ENCODE peak calls at places on chromosomes 12 and 14, in five cellular contexts. D is WTC11, W is endodermal cell, S is GM12878, M is cardiac fibroblast. R is an unnamed sample.

GRCh38 chr12:128864516-128865186 is 11.4 kb downstream of the GLT1D1 start:
- DNase-seq in S (no peak), D (no peak), W (no peak), M (no peak), R (no peak)

GRCh38 chr12:115599251-115599811 is 678.2 kb downstream of the MED13L start:
- DNase-seq in M (no peak), S (no peak), W (peak), D (no peak), R (no peak)

GRCh38 chr14:74911704-74912103 is 11.4 kb downstream of the RPS6KL1 start:
- DNase-seq in S (no peak), M (no peak), W (no peak), D (no peak), R (no peak)

GRCh38 chr12:6084969-6085450 is 39.5 kb downstream of the VWF start:
- DNase-seq in D (no peak), W (no peak), S (no peak), M (no peak), R (no peak)

GRCh38 chr12:56321027-56321426 is 5.2 kb upstream of the CNPY2 start:
- DNase-seq in D (no peak), S (no peak), W (no peak), M (peak), R (no peak)

GRCh38 chr12:51631021-51631420 is 40.0 kb downstream of the SCN8A start:
- DNase-seq in S (no peak), D (no peak), M (no peak), W (no peak), R (no peak)

GRCh38 chr12:124394462-124395128 is 99.7 kb downstream of the RFLNA start:
- DNase-seq in W (no peak), D (no peak), M (no peak), S (no peak), R (no peak)

GRCh38 chr12:71958457-71958856 is 19.8 kb downstream of the TPH2 start:
- DNase-seq in W (no peak), S (no peak), D (no peak), M (no peak), R (no peak)

GRCh38 chr12:117119592-117120198 is 20.5 kb upstream of the TESC start:
- DNase-seq in D (peak), S (no peak), M (peak), W (peak), R (no peak)

GRCh38 chr12:122981036-122981471 is 573 bp downstream of the ARL6IP4 start:
- DNase-seq in M (peak), W (peak), S (no peak), D (no peak), R (no peak)

GRCh38 chr12:123150273-123150803 is 552 bp downstream of the PITPNM2 start:
- DNase-seq in W (peak), S (no peak), M (no peak), D (peak), R (no peak)

GRCh38 chr12:104684884-104685283 is 228.1 kb downstream of the CHST11 start:
- DNase-seq in W (no peak), S (no peak), D (no peak), M (no peak), R (no peak)

GRCh38 chr12:31929140-31929526 is 30.1 kb upstream of the RESF1 start:
- DNase-seq in M (no peak), S (no peak), W (no peak), D (no peak), R (no peak)

GRCh38 chr12:82481954-82482353 is 123.6 kb downstream of the METTL25 start:
- DNase-seq in D (no peak), M (no peak), W (no peak), S (no peak), R (no peak)

GRCh38 chr14:74126315-74126714 is 41.6 kb downstream of the LIN52 start:
- DNase-seq in D (no peak), W (no peak), M (no peak), S (no peak), R (no peak)

GRCh38 chr12:16473610-16474326 is 126.3 kb downstream of the MGST1 start:
- DNase-seq in W (no peak), S (no peak), D (no peak), M (peak), R (no peak)

GRCh38 chr14:26761532-26761931 is 163.7 kb upstream of the NOVA1 start:
- DNase-seq in D (no peak), W (no peak), M (no peak), S (no peak), R (no peak)

GRCh38 chr12:108815369-108815768 is 42.0 kb downstream of the SSH1 start:
- DNase-seq in W (no peak), S (no peak), D (no peak), M (no peak), R (no peak)

GRCh38 chr12:101634724-101635123 is 40.0 kb downstream of the MYBPC1 start:
- DNase-seq in S (peak), W (no peak), D (no peak), M (no peak), R (no peak)

GRCh38 chr12:19129486-19130223 is at the start of gene PLEKHA5:
- DNase-seq in S (no peak), M (peak), D (peak), W (peak), R (peak)

GRCh38 chr14:67514203-67514607 is 18.9 kb upstream of the PLEKHH1 start:
- DNase-seq in S (no peak), M (no peak), D (no peak), W (no peak), R (no peak)

GRCh38 chr14:64746298-64747250 is 42.4 kb downstream of the PLEKHG3 start:
- DNase-seq in D (no peak), S (no peak), W (no peak), M (no peak), R (peak)

GRCh38 chr14:64747327-64747726 is 43.1 kb downstream of the PLEKHG3 start:
- DNase-seq in S (no peak), W (no peak), D (no peak), M (no peak), R (no peak)

GRCh38 chr14:64748521-64748920 is 44.3 kb downstream of the PLEKHG3 start:
- DNase-seq in M (no peak), S (no peak), D (no peak), W (no peak), R (no peak)

GRCh38 chr14:64743061-64743460 is 38.8 kb downstream of the PLEKHG3 start:
- DNase-seq in D (no peak), S (no peak), W (no peak), M (no peak), R (no peak)

DNA sequence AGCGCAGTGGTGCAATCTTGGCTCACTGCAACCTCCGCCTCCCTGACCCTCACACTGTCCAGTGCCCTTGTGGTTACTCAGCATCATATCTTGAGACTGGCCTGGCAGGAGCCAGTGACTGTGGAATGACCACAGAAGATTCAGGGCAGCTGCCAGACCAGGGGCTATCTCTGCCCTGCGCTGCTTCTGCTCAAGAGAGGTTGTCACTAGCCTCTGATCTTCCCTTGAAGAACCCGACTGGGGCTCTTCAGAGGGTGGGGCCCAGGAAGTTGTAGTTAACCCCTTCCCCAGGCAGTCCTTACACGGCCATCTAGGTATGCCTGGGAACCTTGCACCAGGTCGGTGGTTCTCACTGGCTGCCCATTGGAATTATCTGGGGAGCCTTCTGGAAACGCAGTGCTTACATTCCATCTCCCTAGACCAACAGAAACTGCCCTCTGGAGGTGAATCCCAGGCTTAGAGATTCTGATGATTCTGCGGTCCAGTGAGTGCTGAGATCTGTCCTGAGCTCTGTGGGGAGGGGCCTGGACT is 41.4 kb downstream of the PLEKHG3 start:
- DNase-seq in M (peak), W (peak), S (no peak), D (no peak), R (peak)
- TF ChIP-seq CTCF in M (no peak), W (peak), S (no peak), D (no peak), R (peak)

GRCh38 chr12:68867606-68868005 is 59.6 kb downstream of the MDM2 start:
- DNase-seq in S (no peak), W (peak), D (peak), M (no peak), R (no peak)
- TF ChIP-seq CTCF in S (no peak), W (no peak), D (no peak), M (no peak), R (no peak)

GRCh38 chr14:84493779-84494178 is 1036.2 kb upstream of the FLRT2 start:
- DNase-seq in S (no peak), W (peak), M (peak), D (peak), R (peak)
- TF ChIP-seq CTCF in S (no peak), W (peak), M (no peak), D (no peak), R (peak)

DNA sequence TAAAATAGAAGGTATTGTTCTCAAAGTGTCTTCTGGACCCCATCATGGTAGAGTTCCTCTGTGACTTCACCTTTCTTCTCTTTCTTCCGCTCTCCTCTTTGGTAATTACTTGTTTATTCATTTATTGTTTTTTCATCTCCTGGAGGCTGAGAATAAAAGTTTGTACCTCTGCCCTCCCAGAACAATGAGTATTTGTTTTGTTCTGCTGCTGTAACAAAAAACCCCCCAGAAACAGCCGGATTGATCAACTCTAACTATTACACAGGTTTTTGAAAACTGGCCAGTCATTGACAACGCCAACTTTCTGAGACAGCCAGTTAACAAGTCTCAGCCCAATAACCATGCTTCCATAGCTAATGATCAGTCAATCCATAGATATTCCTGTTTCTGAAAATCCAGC is 8.2 kb upstream of the DICER1 start:
- DNase-seq in W (no peak), D (no peak), S (no peak), M (no peak), R (no peak)
- TF ChIP-seq CTCF in W (no peak), D (no peak), S (no peak), M (no peak), R (no peak)

DNA sequence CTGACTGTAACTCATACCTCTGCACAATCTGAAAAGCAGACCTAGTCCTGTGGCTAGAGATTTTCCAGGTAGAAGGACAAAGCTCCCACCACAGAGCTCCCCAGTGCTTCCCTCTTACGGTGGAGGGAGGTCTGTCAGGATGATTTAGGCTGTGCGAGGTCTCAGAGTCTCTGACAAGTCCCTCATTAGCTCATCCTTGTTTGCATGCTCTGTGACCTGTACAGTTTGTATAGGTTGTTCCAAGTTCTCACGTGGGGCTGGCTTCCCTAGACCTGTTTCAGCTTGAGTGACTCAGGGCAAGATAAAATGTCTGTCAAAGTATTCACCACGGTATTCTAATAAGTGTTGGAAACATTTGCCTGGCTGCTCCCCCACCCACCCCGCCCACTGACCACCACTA is 34.8 kb downstream of the ASCL1 start:
- DNase-seq in M (no peak), D (no peak), S (peak), W (no peak), R (no peak)
- TF ChIP-seq CTCF in M (no peak), D (no peak), S (peak), W (peak), R (no peak)

DNA sequence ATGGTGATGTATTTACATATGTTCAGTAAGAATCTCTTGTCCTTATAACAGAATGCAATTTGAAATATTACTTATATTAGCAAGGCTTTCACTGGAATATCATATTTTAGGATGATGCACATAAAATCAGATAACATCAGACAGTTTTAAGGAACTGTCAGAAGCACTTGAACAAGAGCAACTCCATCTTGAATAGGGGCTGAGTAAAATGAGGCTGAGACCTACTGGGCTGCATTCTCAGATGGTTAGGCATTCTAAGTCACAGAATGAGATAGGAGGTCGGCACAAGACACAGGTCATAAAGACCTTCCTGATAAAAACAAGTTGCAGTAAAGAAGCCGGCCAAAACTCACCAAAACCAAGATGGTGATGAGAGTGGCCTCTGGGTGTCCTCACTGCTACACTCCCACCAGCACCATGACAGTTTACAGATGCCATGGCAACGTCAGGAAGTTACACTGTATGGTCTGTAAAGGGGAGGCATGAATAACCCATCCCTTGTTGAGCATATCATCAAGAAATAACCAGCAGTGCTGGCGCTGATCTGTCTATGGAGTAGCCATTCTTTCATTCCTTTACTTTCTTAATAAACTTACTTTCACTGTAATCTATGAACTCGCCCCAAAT is 27.6 kb upstream of the ETV6 start:
- DNase-seq in D (no peak), W (peak), M (peak), S (no peak), R (peak)
- TF ChIP-seq CTCF in D (no peak), W (peak), M (peak), S (peak), R (peak)

DNA sequence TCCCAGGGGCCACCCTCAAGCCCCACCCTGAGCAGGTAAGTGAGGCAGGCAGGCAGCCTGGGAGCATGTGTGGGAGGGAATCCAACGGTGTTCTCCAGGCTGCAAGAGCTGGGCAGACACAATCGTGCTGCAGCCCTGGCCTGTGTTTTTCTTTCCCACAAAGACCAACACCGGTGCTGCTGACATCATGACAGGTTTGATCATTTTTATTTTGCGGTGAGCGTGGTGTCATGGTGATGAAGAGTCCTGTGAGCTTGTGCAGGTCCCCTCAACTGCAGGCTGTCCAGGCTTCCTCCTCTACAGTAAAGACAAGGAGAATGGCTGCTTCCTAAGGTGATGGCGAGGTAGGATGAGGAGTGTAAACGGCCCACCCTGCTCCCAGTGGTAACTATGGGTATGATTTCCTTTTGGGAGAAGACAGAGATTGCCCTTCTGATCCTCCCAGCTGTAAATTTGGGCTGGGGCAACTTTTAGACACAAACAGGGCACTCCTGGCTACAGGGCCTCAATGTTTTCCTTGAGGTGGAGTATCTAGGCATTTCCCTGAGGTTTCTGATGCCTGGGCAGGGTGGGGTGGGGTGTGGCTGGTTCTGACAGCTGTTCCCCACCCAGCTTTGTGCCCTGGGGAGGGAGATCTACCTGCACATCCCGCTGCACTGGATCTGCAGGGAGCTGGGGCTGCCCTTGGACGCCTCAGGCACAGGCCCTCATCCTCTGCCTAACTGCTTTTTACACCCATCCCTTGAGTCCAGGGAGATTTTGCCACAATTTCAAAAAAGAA is 109.1 kb downstream of the VCPKMT start:
- DNase-seq in W (peak), S (no peak), D (no peak), M (no peak), R (no peak)
- TF ChIP-seq CTCF in W (peak), S (no peak), D (no peak), M (no peak), R (no peak)

DNA sequence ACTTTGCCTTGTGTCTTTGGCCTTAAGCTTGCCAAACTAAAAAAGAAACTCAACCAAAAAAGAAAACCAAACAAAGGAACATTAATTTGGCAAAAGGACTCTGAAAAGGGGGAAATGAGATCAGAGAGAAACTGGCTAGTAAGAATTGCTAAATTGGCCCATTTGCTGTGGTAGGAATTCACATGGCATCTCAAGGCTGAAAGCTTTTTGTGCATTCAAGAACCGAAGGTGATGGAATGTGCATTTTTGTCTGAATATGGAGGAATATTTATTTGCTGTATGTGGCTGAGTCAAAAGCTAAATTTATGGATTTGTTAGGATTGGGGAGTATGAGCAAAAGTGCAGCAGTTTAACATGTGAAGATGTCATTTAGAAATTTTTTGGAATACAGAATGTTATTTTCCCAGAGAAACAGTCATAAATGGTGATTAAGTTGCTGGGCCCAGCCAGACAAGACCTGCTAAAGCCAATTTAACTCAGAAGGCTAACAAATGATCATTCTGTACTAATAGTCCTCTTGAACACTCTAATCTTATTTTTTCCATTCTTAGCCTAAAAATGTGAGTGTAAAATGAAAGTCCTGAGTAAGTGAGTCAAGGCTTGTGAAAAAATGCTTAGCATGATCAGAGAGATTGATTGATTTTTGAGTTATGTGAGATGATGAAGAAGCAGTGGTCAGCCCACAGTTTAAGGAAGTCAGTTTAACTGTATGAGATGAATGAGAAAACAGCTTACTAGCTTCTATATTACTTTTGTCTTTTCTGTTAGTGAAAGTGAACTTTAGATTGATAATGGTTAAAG is 94.1 kb downstream of the ANO6 start:
- DNase-seq in M (peak), W (no peak), S (no peak), D (no peak), R (no peak)
- TF ChIP-seq CTCF in M (peak), W (no peak), S (no peak), D (no peak), R (no peak)

GRCh38 chr12:57488397-57489156 is 709 bp downstream of the MARS1 start:
- DNase-seq in W (peak), M (no peak), D (no peak), S (no peak), R (no peak)

GRCh38 chr12:57489157-57489641 is 1.3 kb downstream of the MARS1 start:
- DNase-seq in S (no peak), D (no peak), W (no peak), M (peak), R (peak)

GRCh38 chr12:57490126-57490525 is 2.3 kb downstream of the MARS1 start:
- DNase-seq in W (no peak), D (no peak), M (no peak), S (no peak), R (no peak)

GRCh38 chr12:57487597-57488396 is at the start of gene MARS1:
- DNase-seq in M (peak), S (peak), D (peak), W (peak), R (peak)

DNA sequence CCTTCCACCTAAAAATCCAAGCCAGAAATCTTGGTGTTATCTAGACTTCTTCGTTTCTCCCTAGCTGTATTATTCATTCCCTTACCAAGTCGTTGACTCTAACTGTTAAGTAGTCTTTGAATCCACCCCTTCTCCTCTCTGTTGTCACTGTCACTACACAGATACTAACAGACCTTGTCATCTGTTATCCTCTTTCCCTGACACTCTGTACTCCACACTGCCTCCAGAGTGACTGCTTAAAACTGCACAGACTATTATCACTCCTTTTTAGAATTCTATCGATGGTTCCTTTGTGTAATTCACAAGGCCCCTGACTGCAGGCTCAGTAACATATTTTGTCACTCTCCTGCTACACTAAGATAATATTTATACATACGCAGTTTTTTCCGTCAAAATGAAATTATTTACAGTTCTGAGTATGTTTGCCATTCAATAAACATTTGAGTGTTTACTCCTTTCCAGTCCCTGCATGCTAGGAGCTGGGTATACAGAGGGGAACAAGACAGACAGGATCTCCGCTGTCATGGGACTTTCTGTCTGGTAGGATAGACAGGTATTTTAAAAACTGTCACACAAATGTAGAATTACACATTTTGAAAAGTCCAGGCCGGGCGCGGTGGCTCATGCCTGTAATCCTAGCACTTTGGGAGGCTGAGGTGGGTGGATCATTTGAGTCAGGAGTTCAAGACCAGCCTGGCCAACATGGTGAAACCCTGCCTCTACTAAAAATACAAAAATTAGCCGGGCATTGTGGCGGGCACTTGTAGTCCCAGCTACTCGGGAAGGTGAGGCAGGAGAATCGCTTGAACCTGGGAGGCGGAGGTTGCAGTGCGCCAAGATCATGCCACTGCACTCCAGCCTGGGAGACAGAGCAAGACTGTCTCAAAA is 3.8 kb downstream of the MARS1 start:
- DNase-seq in M (no peak), S (no peak), W (no peak), D (no peak), R (no peak)
- TF ChIP-seq CTCF in M (peak), S (no peak), W (peak), D (no peak), R (peak)

R was measured in brain microvascular endothelial cell.